ENCODE peak calls at places on chromosomes 12 and 14, in ten cellular contexts. D, I, L, Z, O, Q, T, E, H and G are unnamed samples.

GRCh38 chr14:99356031-99356430 is 84.0 kb upstream of the BCL11B start:
- DNase-seq in D (no peak), I (no peak), L (no peak), Z (no peak), O (no peak), Q (no peak), T (no peak), E (no peak), H (no peak), G (no peak)

GRCh38 chr12:94025730-94026129 is 122.6 kb upstream of the PLXNC1 start:
- DNase-seq in D (no peak), I (peak; percentile 73), L (no peak), Z (no peak), O (no peak), Q (no peak), T (no peak), E (no peak), H (no peak), G (no peak)

GRCh38 chr12:12696562-12697383 is 790 bp upstream of the GPR19 start:
- DNase-seq in D (peak; percentile 91), I (peak; percentile 95), L (peak; percentile 95), Z (peak; percentile 88), O (peak; percentile 67), Q (peak; percentile 17), T (peak; percentile 95), E (peak; percentile 83), H (peak; percentile 82), G (peak; percentile 87)

GRCh38 chr12:44885902-44886301 is 9.8 kb upstream of the NELL2 start:
- DNase-seq in D (no peak), I (no peak), L (no peak), Z (no peak), O (no peak), Q (no peak), T (no peak), E (no peak), H (no peak), G (no peak)

GRCh38 chr14:77037338-77037782 is 8.9 kb upstream of the IRF2BPL start:
- DNase-seq in D (no peak), I (no peak), L (no peak), Z (no peak), O (no peak), Q (no peak), T (no peak), E (no peak), H (no peak), G (no peak)

GRCh38 chr14:50906326-50906725 is 34.5 kb downstream of the ABHD12B start:
- DNase-seq in D (no peak), I (no peak), L (no peak), Z (no peak), O (no peak), Q (no peak), T (no peak), E (no peak), H (no peak), G (no peak)

GRCh38 chr14:89137514-89138163 is 279.4 kb downstream of the FOXN3 start:
- DNase-seq in D (peak; percentile 32), I (no peak), L (peak; percentile 55), Z (no peak), O (no peak), Q (peak; percentile 57), T (no peak), E (no peak), H (no peak), G (no peak)

GRCh38 chr14:91111443-91111842 is 2.4 kb upstream of the DGLUCY start:
- DNase-seq in D (no peak), I (no peak), L (no peak), Z (no peak), O (no peak), Q (no peak), T (no peak), E (no peak), H (no peak), G (no peak)

GRCh38 chr12:121441555-121441954 is 41.6 kb downstream of the RNF34 start:
- DNase-seq in D (no peak), I (peak; percentile 35), L (no peak), Z (no peak), O (no peak), Q (no peak), T (no peak), E (no peak), H (no peak), G (no peak)

GRCh38 chr12:69024413-69024812 is 91.4 kb upstream of the CPM start:
- DNase-seq in D (no peak), I (no peak), L (peak; percentile 86), Z (no peak), O (no peak), Q (no peak), T (no peak), E (no peak), H (no peak), G (no peak)

GRCh38 chr12:102474438-102475064 is 5.8 kb downstream of the IGF1 start:
- DNase-seq in D (no peak), I (no peak), L (no peak), Z (no peak), O (no peak), Q (no peak), T (no peak), E (no peak), H (no peak), G (no peak)

GRCh38 chr14:74019743-74020142 is 594 bp downstream of the BBOF1 start:
- DNase-seq in D (no peak), I (no peak), L (peak; percentile 13), Z (no peak), O (no peak), Q (peak; percentile 12), T (no peak), E (no peak), H (no peak), G (no peak)

GRCh38 chr14:101004176-101004575 is 100.7 kb upstream of the RTL1 start:
- DNase-seq in D (no peak), I (no peak), L (no peak), Z (no peak), O (no peak), Q (no peak), T (peak; percentile 24), E (no peak), H (no peak), G (no peak)

GRCh38 chr12:52045794-52046199 is 5.4 kb upstream of the NR4A1 start:
- DNase-seq in D (peak; percentile 66), I (peak; percentile 16), L (peak; percentile 52), Z (no peak), O (no peak), Q (no peak), T (no peak), E (no peak), H (no peak), G (no peak)

GRCh38 chr12:108856170-108856427 is 1.3 kb downstream of the SSH1 start:
- DNase-seq in D (no peak), I (no peak), L (no peak), Z (peak; percentile 1), O (no peak), Q (no peak), T (no peak), E (no peak), H (no peak), G (no peak)

GRCh38 chr12:14910090-14910915 is 24.6 kb upstream of the MGP start:
- DNase-seq in D (no peak), I (no peak), L (no peak), Z (no peak), O (no peak), Q (no peak), T (no peak), E (no peak), H (no peak), G (no peak)

GRCh38 chr14:62667515-62667914 is 377.7 kb downstream of the KCNH5 start:
- DNase-seq in D (no peak), I (no peak), L (no peak), Z (no peak), O (no peak), Q (no peak), T (peak; percentile 61), E (no peak), H (no peak), G (no peak)

GRCh38 chr14:21142357-21142756 is 13.5 kb downstream of the OR5AU1 start:
- DNase-seq in D (no peak), I (no peak), L (no peak), Z (no peak), O (no peak), Q (no peak), T (no peak), E (no peak), H (no peak), G (no peak)

GRCh38 chr12:69689638-69690037 is 9.5 kb downstream of the BEST3 start:
- DNase-seq in D (no peak), I (no peak), L (no peak), Z (no peak), O (no peak), Q (no peak), T (no peak), E (no peak), H (no peak), G (no peak)

GRCh38 chr12:79857675-79858074 is 77.2 kb downstream of the PPP1R12A start:
- DNase-seq in D (no peak), I (no peak), L (no peak), Z (no peak), O (no peak), Q (no peak), T (no peak), E (no peak), H (no peak), G (no peak)

GRCh38 chr14:56794557-56795283 is 15.6 kb downstream of the OTX2 start:
- DNase-seq in D (no peak), I (no peak), L (no peak), Z (no peak), O (no peak), Q (no peak), T (no peak), E (no peak), H (no peak), G (no peak)

GRCh38 chr12:41254546-41254945 is 66.4 kb downstream of the PDZRN4 start:
- DNase-seq in D (no peak), I (no peak), L (no peak), Z (no peak), O (no peak), Q (no peak), T (no peak), E (no peak), H (no peak), G (no peak)

GRCh38 chr12:41466300-41466699 is 278.2 kb downstream of the PDZRN4 start:
- DNase-seq in D (no peak), I (no peak), L (no peak), Z (no peak), O (no peak), Q (no peak), T (no peak), E (no peak), H (no peak), G (no peak)

GRCh38 chr12:12282761-12283160 is 15.9 kb upstream of the LRP6 start:
- DNase-seq in D (no peak), I (no peak), L (no peak), Z (no peak), O (no peak), Q (peak; percentile 37), T (no peak), E (no peak), H (no peak), G (no peak)

GRCh38 chr12:49624919-49625577 is 1.7 kb downstream of the PRPF40B start:
- DNase-seq in D (no peak), I (peak; percentile 18), L (peak; percentile 25), Z (no peak), O (no peak), Q (no peak), T (no peak), E (no peak), H (no peak), G (no peak)

GRCh38 chr12:91926810-91927209 is 218.8 kb downstream of the BTG1 start:
- DNase-seq in D (no peak), I (no peak), L (peak; percentile 38), Z (no peak), O (no peak), Q (peak; percentile 14), T (no peak), E (no peak), H (no peak), G (no peak)

GRCh38 chr12:101772019-101772774 is 32.9 kb upstream of the SYCP3 start:
- DNase-seq in D (no peak), I (peak; percentile 74), L (no peak), Z (no peak), O (no peak), Q (no peak), T (no peak), E (no peak), H (no peak), G (no peak)

GRCh38 chr14:54728700-54729527 is 162.0 kb downstream of the SAMD4A start:
- DNase-seq in D (no peak), I (no peak), L (no peak), Z (no peak), O (no peak), Q (peak; percentile 14), T (no peak), E (no peak), H (no peak), G (no peak)